ENCODE peak calls at places on chromosomes 13 and 19, in seven cellular contexts. One of them, this sample, is unnamed.

GRCh38 chr13:32016631-32017030 is 14.9 kb upstream of the FRY start:
- DNase-seq in A172: no peak
- DNase-seq in T-helper 2 cell: no peak
- DNase-seq in HuH-7.5: no peak
- DNase-seq in aorta: no peak
- DNase-seq in posterior cingulate gyrus: no peak
- DNase-seq in mesenteric fat pad: no peak
- DNase-seq in this sample: no peak

GRCh38 chr13:80141114-80141849 is 199.6 kb downstream of the SPRY2 start:
- DNase-seq in mesenteric fat pad: no peak
- DNase-seq in aorta: peak; percentile 79
- DNase-seq in A172: no peak
- DNase-seq in HuH-7.5: no peak
- DNase-seq in T-helper 2 cell: no peak
- DNase-seq in posterior cingulate gyrus: peak; percentile 83
- DNase-seq in this sample: no peak

GRCh38 chr13:106376411-106377112 is 158.9 kb downstream of the EFNB2 start:
- DNase-seq in A172: peak; percentile 99
- DNase-seq in HuH-7.5: no peak
- DNase-seq in aorta: no peak
- DNase-seq in T-helper 2 cell: no peak
- DNase-seq in mesenteric fat pad: no peak
- DNase-seq in posterior cingulate gyrus: peak; percentile 76
- DNase-seq in this sample: no peak

GRCh38 chr13:23754506-23754905 is 134.7 kb downstream of the MIPEP start:
- DNase-seq in posterior cingulate gyrus: no peak
- DNase-seq in HuH-7.5: no peak
- DNase-seq in A172: no peak
- DNase-seq in mesenteric fat pad: no peak
- DNase-seq in T-helper 2 cell: no peak
- DNase-seq in aorta: no peak
- DNase-seq in this sample: no peak

GRCh38 chr13:39353988-39354387 is 249.0 kb downstream of the LHFPL6 start:
- DNase-seq in T-helper 2 cell: no peak
- DNase-seq in posterior cingulate gyrus: no peak
- DNase-seq in A172: no peak
- DNase-seq in mesenteric fat pad: no peak
- DNase-seq in aorta: no peak
- DNase-seq in HuH-7.5: no peak
- DNase-seq in this sample: no peak

GRCh38 chr13:80204642-80205041 is 136.3 kb downstream of the SPRY2 start:
- DNase-seq in A172: no peak
- DNase-seq in aorta: no peak
- DNase-seq in T-helper 2 cell: no peak
- DNase-seq in mesenteric fat pad: no peak
- DNase-seq in posterior cingulate gyrus: no peak
- DNase-seq in HuH-7.5: no peak
- DNase-seq in this sample: no peak

GRCh38 chr13:49020940-49021548 is 45.3 kb downstream of the FNDC3A start:
- DNase-seq in T-helper 2 cell: no peak
- DNase-seq in posterior cingulate gyrus: no peak
- DNase-seq in HuH-7.5: no peak
- DNase-seq in mesenteric fat pad: no peak
- DNase-seq in aorta: no peak
- DNase-seq in A172: peak; percentile 1
- DNase-seq in this sample: no peak

GRCh38 chr13:78197231-78197630 is 278.6 kb upstream of the EDNRB start:
- DNase-seq in aorta: no peak
- DNase-seq in A172: no peak
- DNase-seq in HuH-7.5: no peak
- DNase-seq in mesenteric fat pad: no peak
- DNase-seq in posterior cingulate gyrus: no peak
- DNase-seq in T-helper 2 cell: no peak
- DNase-seq in this sample: no peak

GRCh38 chr19:52224211-52224610 is 34.4 kb downstream of the PPP2R1A start:
- DNase-seq in T-helper 2 cell: no peak
- DNase-seq in HuH-7.5: no peak
- DNase-seq in posterior cingulate gyrus: no peak
- DNase-seq in A172: no peak
- DNase-seq in mesenteric fat pad: no peak
- DNase-seq in aorta: peak; percentile 52
- DNase-seq in this sample: no peak

GRCh38 chr19:5844456-5845433 is 5.2 kb upstream of the FUT6 start:
- DNase-seq in A172: no peak
- DNase-seq in posterior cingulate gyrus: peak; percentile 23
- DNase-seq in HuH-7.5: no peak
- DNase-seq in mesenteric fat pad: no peak
- DNase-seq in aorta: no peak
- DNase-seq in T-helper 2 cell: no peak
- DNase-seq in this sample: no peak

GRCh38 chr13:67230774-67231480 is 791 bp upstream of the PCDH9 start:
- DNase-seq in HuH-7.5: peak; percentile 39
- DNase-seq in mesenteric fat pad: peak; percentile 91
- DNase-seq in A172: peak; percentile 35
- DNase-seq in aorta: peak; percentile 87
- DNase-seq in T-helper 2 cell: no peak
- DNase-seq in posterior cingulate gyrus: peak; percentile 88
- DNase-seq in this sample: peak; percentile 46

GRCh38 chr19:9407827-9408226 is 27.5 kb downstream of the ZNF266 start:
- DNase-seq in T-helper 2 cell: no peak
- DNase-seq in A172: no peak
- DNase-seq in posterior cingulate gyrus: no peak
- DNase-seq in HuH-7.5: no peak
- DNase-seq in aorta: no peak
- DNase-seq in mesenteric fat pad: no peak
- DNase-seq in this sample: no peak

GRCh38 chr13:113794764-113795173 is 35.7 kb downstream of the TMEM255B start:
- DNase-seq in mesenteric fat pad: peak; percentile 82
- DNase-seq in A172: no peak
- DNase-seq in posterior cingulate gyrus: peak; percentile 54
- DNase-seq in HuH-7.5: no peak
- DNase-seq in aorta: peak; percentile 62
- DNase-seq in T-helper 2 cell: no peak
- DNase-seq in this sample: no peak

GRCh38 chr19:38360351-38360750 is 14.0 kb upstream of the PSMD8 start:
- DNase-seq in T-helper 2 cell: no peak
- DNase-seq in posterior cingulate gyrus: no peak
- DNase-seq in aorta: no peak
- DNase-seq in mesenteric fat pad: no peak
- DNase-seq in HuH-7.5: no peak
- DNase-seq in A172: no peak
- DNase-seq in this sample: no peak

GRCh38 chr13:98919566-98919965 is 58.3 kb downstream of the DOCK9 start:
- DNase-seq in posterior cingulate gyrus: no peak
- DNase-seq in aorta: no peak
- DNase-seq in mesenteric fat pad: no peak
- DNase-seq in HuH-7.5: no peak
- DNase-seq in A172: no peak
- DNase-seq in T-helper 2 cell: no peak
- DNase-seq in this sample: no peak

GRCh38 chr19:18879579-18880373 is 16.2 kb downstream of the CERS1 start:
- DNase-seq in HuH-7.5: no peak
- DNase-seq in aorta: no peak
- DNase-seq in A172: peak; percentile 27
- DNase-seq in T-helper 2 cell: no peak
- DNase-seq in posterior cingulate gyrus: no peak
- DNase-seq in mesenteric fat pad: no peak
- DNase-seq in this sample: peak; percentile 26

GRCh38 chr13:112181336-112182051 is 114.5 kb downstream of the SOX1 start:
- DNase-seq in T-helper 2 cell: no peak
- DNase-seq in aorta: peak; percentile 50
- DNase-seq in A172: no peak
- DNase-seq in HuH-7.5: no peak
- DNase-seq in posterior cingulate gyrus: no peak
- DNase-seq in mesenteric fat pad: peak; percentile 62
- DNase-seq in this sample: no peak

GRCh38 chr19:532578-533484 is 1.3 kb downstream of the CDC34 start:
- DNase-seq in posterior cingulate gyrus: peak; percentile 92
- DNase-seq in T-helper 2 cell: no peak
- DNase-seq in mesenteric fat pad: no peak
- DNase-seq in A172: peak; percentile 71
- DNase-seq in HuH-7.5: peak; percentile 78
- DNase-seq in aorta: peak; percentile 93
- DNase-seq in this sample: no peak

GRCh38 chr19:5891938-5892771 is 11.4 kb downstream of the NDUFA11 start:
- DNase-seq in A172: no peak
- DNase-seq in posterior cingulate gyrus: peak; percentile 74
- DNase-seq in T-helper 2 cell: no peak
- DNase-seq in aorta: no peak
- DNase-seq in HuH-7.5: peak; percentile 79
- DNase-seq in mesenteric fat pad: no peak
- DNase-seq in this sample: no peak

GRCh38 chr19:16612631-16613030 is 15.4 kb downstream of the MED26 start:
- DNase-seq in aorta: no peak
- DNase-seq in HuH-7.5: no peak
- DNase-seq in mesenteric fat pad: no peak
- DNase-seq in T-helper 2 cell: no peak
- DNase-seq in A172: no peak
- DNase-seq in posterior cingulate gyrus: no peak
- DNase-seq in this sample: no peak

GRCh38 chr19:50357178-50358100 is 8.0 kb downstream of the NAPSA start:
- DNase-seq in HuH-7.5: no peak
- DNase-seq in mesenteric fat pad: no peak
- DNase-seq in aorta: peak; percentile 91
- DNase-seq in posterior cingulate gyrus: peak; percentile 96
- DNase-seq in A172: peak; percentile 62
- DNase-seq in T-helper 2 cell: peak; percentile 74
- DNase-seq in this sample: peak; percentile 62

GRCh38 chr19:12655546-12655945 is 11.0 kb downstream of the MAN2B1 start:
- DNase-seq in T-helper 2 cell: no peak
- DNase-seq in mesenteric fat pad: no peak
- DNase-seq in HuH-7.5: no peak
- DNase-seq in posterior cingulate gyrus: no peak
- DNase-seq in aorta: no peak
- DNase-seq in A172: no peak
- DNase-seq in this sample: no peak

GRCh38 chr13:50617134-50617721 is 226.3 kb downstream of the DLEU7 start:
- DNase-seq in HuH-7.5: no peak
- DNase-seq in mesenteric fat pad: no peak
- DNase-seq in T-helper 2 cell: no peak
- DNase-seq in A172: peak; percentile 94
- DNase-seq in aorta: no peak
- DNase-seq in posterior cingulate gyrus: no peak
- DNase-seq in this sample: no peak

This sample was measured in NCI-H2081.